ENCODE peak calls at places on chromosome 5, in seven cellular contexts. J is coronary artery, I is transverse colon, Z is mammary epithelial cell, A is astrocyte, M is GM23338, Q is choroid plexus epithelial cell. O is an unnamed sample.

GRCh38 chr5:128227984-128228383 is 144.4 kb downstream of the SLC12A2 start:
- DNase-seq in Z (peak; percentile 85), A (peak; percentile 98), M (no peak), J (no peak), I (no peak), Q (peak; percentile 92), O (peak; percentile 96)

GRCh38 chr5:144292029-144292428 is 121.4 kb downstream of the KCTD16 start:
- DNase-seq in Q (no peak), J (no peak), I (no peak), A (no peak), M (no peak), Z (no peak), O (no peak)

GRCh38 chr5:77926337-77926736 is 150.2 kb upstream of the TBCA start:
- DNase-seq in J (no peak), I (no peak), Q (no peak), A (no peak), M (no peak), Z (no peak), O (no peak)

GRCh38 chr5:50553560-50553984 is 112.5 kb upstream of the EMB start:
- DNase-seq in I (no peak), Z (peak; percentile 17), M (no peak), J (no peak), A (no peak), Q (peak; percentile 5), O (peak; percentile 25)

GRCh38 chr5:147051193-147051592 is 172.6 kb upstream of the PPP2R2B start:
- DNase-seq in Q (peak; percentile 33), I (no peak), A (peak; percentile 76), J (no peak), M (no peak), Z (peak; percentile 17), O (no peak)

GRCh38 chr5:171927345-171927941 is 79.0 kb downstream of the FBXW11 start:
- DNase-seq in I (no peak), A (no peak), M (no peak), Q (peak; percentile 39), Z (no peak), J (no peak), O (peak; percentile 20)

GRCh38 chr5:180367991-180368390 is 14.9 kb upstream of the GFPT2 start:
- DNase-seq in I (no peak), Z (no peak), A (no peak), M (no peak), Q (no peak), J (no peak), O (no peak)

GRCh38 chr5:27325513-27325912 is 287.1 kb upstream of the CDH9 start:
- DNase-seq in Q (peak; percentile 22), J (no peak), A (peak; percentile 42), I (no peak), M (no peak), Z (peak; percentile 30), O (no peak)

GRCh38 chr5:150181035-150181434 is 8.8 kb upstream of the SLC6A7 start:
- DNase-seq in M (no peak), Z (no peak), Q (peak; percentile 76), J (no peak), I (peak; percentile 76), A (peak; percentile 56), O (peak; percentile 50)

GRCh38 chr5:96123418-96123817 is 161.8 kb upstream of the ELL2 start:
- DNase-seq in J (no peak), A (no peak), Z (no peak), I (no peak), M (no peak), Q (no peak), O (no peak)

GRCh38 chr5:176778921-176779465 is 31.4 kb upstream of the UNC5A start:
- DNase-seq in Q (no peak), A (no peak), I (no peak), J (peak; percentile 54), Z (no peak), M (no peak), O (no peak)

GRCh38 chr5:35009059-35009458 is 38.7 kb downstream of the AGXT2 start:
- DNase-seq in J (no peak), A (no peak), Q (no peak), Z (no peak), I (no peak), M (no peak), O (no peak)

GRCh38 chr5:40361378-40361777 is 318.3 kb upstream of the PTGER4 start:
- DNase-seq in M (no peak), A (no peak), I (no peak), Z (no peak), J (no peak), Q (no peak), O (no peak)

GRCh38 chr5:86155763-86156162 is 462.0 kb upstream of the COX7C start:
- DNase-seq in I (no peak), M (no peak), J (no peak), Q (no peak), A (no peak), Z (no peak), O (no peak)

GRCh38 chr5:33227247-33227646 is 213.5 kb upstream of the TARS1 start:
- DNase-seq in J (no peak), A (peak; percentile 14), I (no peak), M (no peak), Z (no peak), Q (no peak), O (no peak)

GRCh38 chr5:134530375-134531077 is 5.1 kb downstream of the JADE2 start:
- DNase-seq in I (no peak), J (no peak), A (no peak), Q (no peak), Z (no peak), M (no peak), O (no peak)

GRCh38 chr5:60810438-60811085 is 33.5 kb downstream of the ELOVL7 start:
- DNase-seq in A (peak; percentile 14), M (no peak), Z (peak; percentile 21), J (no peak), Q (peak; percentile 48), I (no peak), O (peak; percentile 13)
- H3K4me3 ChIP-seq in A (no peak overlapping the region), M (no peak overlapping the region), Z (no peak overlapping the region), J (no peak overlapping the region), Q (no peak overlapping the region), I (no peak overlapping the region), O (no peak overlapping the region)

GRCh38 chr5:64074533-64074932 is 91.1 kb upstream of the RNF180 start:
- DNase-seq in I (no peak), A (peak; percentile 14), J (no peak), M (peak; percentile 81), Q (peak; percentile 41), Z (peak; percentile 31), O (peak; percentile 46)
- TF ChIP-seq CTCF in I (peak; percentile 39), A (peak; percentile 54), J (peak; percentile 51), M (peak; percentile 77), Q (peak; percentile 67), Z (peak; percentile 76), O (peak; percentile 73)

GRCh38 chr5:178590141-178590923 is at the start of gene COL23A1:
- DNase-seq in A (peak; percentile 36), J (peak; percentile 76), Q (peak; percentile 80), Z (peak; percentile 33), M (peak; percentile 86), I (peak; percentile 22), O (peak; percentile 37)
- H3K4me3 ChIP-seq in A (peak within 1 kb of the TSS; percentile 39), J (peak within 1 kb of the TSS; percentile 78), Q (peak within 1 kb of the TSS; percentile 50), Z (peak within 1 kb of the TSS; percentile 60), M (peak within 1 kb of the TSS; percentile 60), I (peak within 1 kb of the TSS; percentile 45), O (peak within 1 kb of the TSS; percentile 52)

GRCh38 chr5:98839469-98840383 is 66.3 kb downstream of the RGMB start:
- DNase-seq in J (no peak), Z (no peak), Q (peak; percentile 53), I (no peak), M (peak; percentile 48), A (peak; percentile 10), O (peak; percentile 8)
- TF ChIP-seq CTCF in J (peak; percentile 16), Z (peak; percentile 36), Q (peak; percentile 67), I (peak; percentile 32), M (peak; percentile 55), A (no peak), O (peak; percentile 36)

GRCh38 chr5:114427204-114427603 is 65.3 kb downstream of the KCNN2 start:
- DNase-seq in J (no peak), Z (no peak), I (no peak), M (no peak), A (no peak), Q (no peak), O (no peak)

GRCh38 chr5:114435885-114436299 is 74.0 kb downstream of the KCNN2 start:
- DNase-seq in M (no peak), A (no peak), Z (no peak), I (no peak), Q (no peak), J (no peak), O (no peak)

GRCh38 chr5:114434396-114435219 is 72.7 kb downstream of the KCNN2 start:
- DNase-seq in Q (no peak), A (no peak), I (no peak), M (no peak), J (no peak), Z (peak; percentile 12), O (no peak)

GRCh38 chr5:114435220-114435481 is 73.3 kb downstream of the KCNN2 start:
- DNase-seq in I (no peak), Z (no peak), Q (no peak), A (no peak), J (no peak), M (no peak), O (no peak)

GRCh38 chr5:114430532-114430931 is 68.7 kb downstream of the KCNN2 start:
- DNase-seq in Z (no peak), Q (no peak), I (no peak), M (no peak), A (no peak), J (no peak), O (no peak)
- H3K4me3 ChIP-seq in Z (no peak overlapping the region), Q (no peak overlapping the region), I (no peak overlapping the region), M (no peak overlapping the region), A (no peak overlapping the region), J (no peak overlapping the region), O (no peak overlapping the region)